ENCODE peak calls at places on chromosomes 4 and X, in seven cellular contexts. L, I, Y, A, U, F and V are unnamed samples.

GRCh38 chrX:1185556-1185955 is 26.9 kb downstream of the CRLF2 start:
- DNase-seq in L (no peak), I (no peak), Y (no peak), A (no peak), U (no peak), F (no peak), V (no peak)

GRCh38 chrX:77900688-77901087 is 1.4 kb downstream of the COX7B start:
- DNase-seq in L (peak), I (no peak), Y (no peak), A (no peak), U (no peak), F (no peak), V (no peak)

GRCh38 chrX:13008189-13008533 is 33.3 kb downstream of the TMSB4X start:
- DNase-seq in L (no peak), I (no peak), Y (no peak), A (no peak), U (no peak), F (no peak), V (no peak)

GRCh38 chrX:78168065-78168464 is 28.6 kb upstream of the TAF9B start:
- DNase-seq in L (peak), I (no peak), Y (no peak), A (no peak), U (no peak), F (no peak), V (no peak)

GRCh38 chr4:187251896-187252295 is 528.2 kb upstream of the FAT1 start:
- DNase-seq in L (peak), I (peak), Y (no peak), A (no peak), U (no peak), F (no peak), V (no peak)

GRCh38 chr4:184384810-184385557 is 89.4 kb downstream of the IRF2 start:
- DNase-seq in L (no peak), I (no peak), Y (no peak), A (no peak), U (no peak), F (no peak), V (no peak)

GRCh38 chr4:19472669-19473068 is 779.0 kb upstream of the SLIT2 start:
- DNase-seq in L (peak), I (no peak), Y (no peak), A (no peak), U (no peak), F (no peak), V (no peak)

GRCh38 chr4:169030575-169030982 is 20.5 kb upstream of the CBR4 start:
- DNase-seq in L (no peak), I (peak), Y (no peak), A (no peak), U (no peak), F (no peak), V (no peak)

GRCh38 chr4:78748361-78748760 is 27.8 kb upstream of the BMP2K start:
- DNase-seq in L (no peak), I (no peak), Y (no peak), A (no peak), U (no peak), F (no peak), V (peak)

GRCh38 chr4:82268050-82268825 is 105.6 kb downstream of the HNRNPD start:
- DNase-seq in L (peak), I (peak), Y (peak), A (peak), U (peak), F (peak), V (peak)

GRCh38 chr4:172411180-172411579 is 598.0 kb downstream of the GALNTL6 start:
- DNase-seq in L (no peak), I (no peak), Y (no peak), A (no peak), U (no peak), F (no peak), V (no peak)

GRCh38 chr4:38114435-38114834 is 154.2 kb downstream of the PTTG2 start:
- DNase-seq in L (no peak), I (no peak), Y (no peak), A (no peak), U (no peak), F (no peak), V (no peak)

GRCh38 chrX:37578045-37578444 is 6.6 kb downstream of the LANCL3 start:
- DNase-seq in L (no peak), I (no peak), Y (no peak), A (no peak), U (no peak), F (no peak), V (no peak)

GRCh38 chr4:150580244-150580643 is 1.7 kb upstream of the MAB21L2 start:
- DNase-seq in L (no peak), I (no peak), Y (no peak), A (no peak), U (no peak), F (no peak), V (no peak)

GRCh38 chr4:170198742-170199141 is 109.0 kb upstream of the AADAT start:
- DNase-seq in L (no peak), I (no peak), Y (no peak), A (no peak), U (no peak), F (no peak), V (no peak)

GRCh38 chr4:26058537-26058936 is 144.5 kb downstream of the SMIM20 start:
- DNase-seq in L (peak), I (no peak), Y (no peak), A (peak), U (no peak), F (no peak), V (no peak)

GRCh38 chr4:109266236-109266635 is 36.2 kb downstream of the COL25A1 start:
- DNase-seq in L (no peak), I (no peak), Y (no peak), A (no peak), U (no peak), F (no peak), V (no peak)

GRCh38 chrX:53239474-53239873 is 14.5 kb upstream of the KDM5C start:
- DNase-seq in L (peak), I (no peak), Y (no peak), A (no peak), U (no peak), F (no peak), V (no peak)

GRCh38 chr4:181559637-181560036 is 683.6 kb upstream of the TENM3 start:
- DNase-seq in L (no peak), I (no peak), Y (no peak), A (no peak), U (no peak), F (no peak), V (no peak)

GRCh38 chrX:154403858-154404257 is 5.2 kb downstream of the DNASE1L1 start:
- DNase-seq in L (no peak), I (no peak), Y (no peak), A (no peak), U (no peak), F (no peak), V (no peak)

GRCh38 chrX:133294126-133294525 is 76.0 kb upstream of the TFDP3 start:
- DNase-seq in L (no peak), I (no peak), Y (no peak), A (no peak), U (no peak), F (no peak), V (no peak)

GRCh38 chr4:105651879-105652640 is 56.4 kb downstream of the INTS12 start:
- DNase-seq in L (no peak), I (no peak), Y (no peak), A (no peak), U (no peak), F (no peak), V (no peak)

GRCh38 chr4:68271851-68272756 is 26.6 kb upstream of the TMPRSS11B start:
- DNase-seq in L (peak), I (peak), Y (no peak), A (peak), U (peak), F (no peak), V (peak)

GRCh38 chr4:151567056-151567455 is 158.1 kb downstream of the FHIP1A start:
- DNase-seq in L (no peak), I (no peak), Y (no peak), A (no peak), U (no peak), F (no peak), V (no peak)

GRCh38 chr4:168955674-168956073 is 54.4 kb downstream of the CBR4 start:
- DNase-seq in L (peak), I (no peak), Y (no peak), A (no peak), U (no peak), F (no peak), V (no peak)

GRCh38 chr4:158450741-158451140 is 70.9 kb upstream of the RXFP1 start:
- DNase-seq in L (no peak), I (no peak), Y (no peak), A (no peak), U (no peak), F (no peak), V (peak)

GRCh38 chr4:105662935-105663675 is 45.4 kb downstream of the INTS12 start:
- DNase-seq in L (no peak), I (no peak), Y (no peak), A (no peak), U (no peak), F (no peak), V (no peak)

GRCh38 chrX:121333942-121334341 is 286.5 kb downstream of the GLUD2 start:
- DNase-seq in L (no peak), I (no peak), Y (no peak), A (peak), U (no peak), F (no peak), V (no peak)

GRCh38 chr4:10552591-10553280 is 95.5 kb upstream of the ZNF518B start:
- DNase-seq in L (no peak), I (no peak), Y (no peak), A (no peak), U (no peak), F (no peak), V (no peak)

GRCh38 chr4:125283702-125284279 is 31.0 kb upstream of the FAT4 start:
- DNase-seq in L (peak), I (no peak), Y (no peak), A (peak), U (no peak), F (no peak), V (peak)

GRCh38 chr4:7007944-7008343 is 35.2 kb upstream of the TADA2B start:
- DNase-seq in L (no peak), I (no peak), Y (no peak), A (no peak), U (no peak), F (no peak), V (no peak)

GRCh38 chr4:62028758-62029157 is 828.6 kb downstream of the ADGRL3 start:
- DNase-seq in L (no peak), I (no peak), Y (no peak), A (no peak), U (no peak), F (no peak), V (no peak)

DNA sequence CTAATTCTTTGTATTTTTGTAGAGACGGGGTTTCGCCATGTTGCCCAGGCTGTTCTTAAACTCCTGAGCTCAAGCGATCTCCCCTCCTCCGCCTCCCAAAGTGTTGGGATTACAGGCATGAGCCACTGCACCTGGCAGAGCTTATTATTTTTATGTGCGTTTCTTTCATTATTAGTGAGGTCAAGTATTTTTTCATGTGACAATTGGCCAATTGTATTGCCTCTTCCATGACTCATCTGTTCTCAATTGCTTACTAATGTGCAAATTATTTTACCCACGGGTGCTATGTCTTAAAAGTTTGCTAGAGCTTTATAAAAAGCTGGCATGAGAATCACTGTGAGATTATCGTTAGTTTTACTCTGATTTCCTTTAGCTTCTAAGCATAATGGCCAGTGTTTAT is 13.0 kb upstream of the ARX start:
- DNase-seq in L (peak), I (peak), Y (no peak), A (no peak), U (no peak), F (no peak), V (peak)
- H3K4me3 ChIP-seq in L (no peak), I (no peak), Y (no peak), A (no peak), U (no peak), F (no peak), V (no peak)

DNA sequence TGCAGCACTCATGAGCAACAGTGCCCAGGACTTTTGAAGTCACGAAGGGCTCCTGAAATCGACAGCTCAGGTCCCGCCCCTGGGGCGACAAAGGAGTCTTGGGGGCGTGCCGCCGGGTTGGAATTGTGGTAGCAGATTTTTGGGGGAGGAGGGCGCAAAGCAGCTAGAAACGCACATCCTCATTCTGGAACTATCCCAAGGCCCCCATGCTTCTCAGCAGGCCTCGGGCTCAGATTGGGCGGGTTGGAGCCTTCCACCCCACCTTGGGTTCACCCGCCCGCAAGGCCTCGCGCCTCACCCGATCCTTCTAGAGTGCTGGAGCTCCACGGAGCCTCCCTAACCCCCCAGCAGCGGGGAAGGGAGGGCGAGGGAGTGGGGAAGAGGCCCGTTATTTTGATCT is 85.6 kb downstream of the HPRT1 start:
- DNase-seq in L (no peak), I (no peak), Y (no peak), A (no peak), U (no peak), F (no peak), V (no peak)
- H3K4me3 ChIP-seq in L (no peak), I (no peak), Y (no peak), A (no peak), U (no peak), F (no peak), V (no peak)

DNA sequence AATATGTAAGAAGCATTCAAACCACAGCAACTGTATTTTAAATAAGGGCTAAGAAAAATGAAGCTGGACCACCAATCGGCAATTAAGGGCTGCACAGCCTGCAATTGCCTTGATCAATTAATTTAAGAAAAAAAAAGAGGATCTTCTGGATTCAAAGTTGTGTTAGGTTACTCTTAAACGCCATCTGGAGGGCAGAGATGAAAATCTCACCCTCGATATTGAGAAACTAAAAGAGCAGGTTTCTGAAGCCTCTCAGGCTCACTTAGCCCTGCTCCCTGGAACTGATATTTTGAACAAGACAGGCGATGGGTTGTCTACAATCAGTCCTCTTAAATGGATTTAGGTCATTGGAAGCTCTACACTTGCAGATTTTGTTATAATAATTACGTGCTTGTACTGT is 579.4 kb downstream of the GRXCR1 start:
- DNase-seq in L (peak), I (no peak), Y (no peak), A (no peak), U (no peak), F (no peak), V (no peak)
- H3K4me3 ChIP-seq in L (no peak), I (no peak), Y (no peak), A (no peak), U (no peak), F (no peak), V (no peak)

GRCh38 chrX:9562851-9563250 is 98.0 kb downstream of the TBL1X start:
- DNase-seq in L (peak), I (peak), Y (no peak), A (peak), U (no peak), F (no peak), V (peak)

GRCh38 chrX:9569875-9570274 is 105.0 kb downstream of the TBL1X start:
- DNase-seq in L (peak), I (no peak), Y (no peak), A (no peak), U (no peak), F (no peak), V (no peak)

GRCh38 chrX:9561199-9561598 is 96.3 kb downstream of the TBL1X start:
- DNase-seq in L (no peak), I (no peak), Y (no peak), A (no peak), U (no peak), F (no peak), V (no peak)

GRCh38 chrX:9560219-9560618 is 95.4 kb downstream of the TBL1X start:
- DNase-seq in L (no peak), I (no peak), Y (no peak), A (no peak), U (no peak), F (no peak), V (no peak)

GRCh38 chrX:9566150-9566621 is 101.3 kb downstream of the TBL1X start:
- DNase-seq in L (peak), I (peak), Y (no peak), A (peak), U (peak), F (peak), V (peak)
- H3K4me3 ChIP-seq in L (no peak), I (no peak), Y (no peak), A (no peak), U (no peak), F (no peak), V (no peak)

DNA sequence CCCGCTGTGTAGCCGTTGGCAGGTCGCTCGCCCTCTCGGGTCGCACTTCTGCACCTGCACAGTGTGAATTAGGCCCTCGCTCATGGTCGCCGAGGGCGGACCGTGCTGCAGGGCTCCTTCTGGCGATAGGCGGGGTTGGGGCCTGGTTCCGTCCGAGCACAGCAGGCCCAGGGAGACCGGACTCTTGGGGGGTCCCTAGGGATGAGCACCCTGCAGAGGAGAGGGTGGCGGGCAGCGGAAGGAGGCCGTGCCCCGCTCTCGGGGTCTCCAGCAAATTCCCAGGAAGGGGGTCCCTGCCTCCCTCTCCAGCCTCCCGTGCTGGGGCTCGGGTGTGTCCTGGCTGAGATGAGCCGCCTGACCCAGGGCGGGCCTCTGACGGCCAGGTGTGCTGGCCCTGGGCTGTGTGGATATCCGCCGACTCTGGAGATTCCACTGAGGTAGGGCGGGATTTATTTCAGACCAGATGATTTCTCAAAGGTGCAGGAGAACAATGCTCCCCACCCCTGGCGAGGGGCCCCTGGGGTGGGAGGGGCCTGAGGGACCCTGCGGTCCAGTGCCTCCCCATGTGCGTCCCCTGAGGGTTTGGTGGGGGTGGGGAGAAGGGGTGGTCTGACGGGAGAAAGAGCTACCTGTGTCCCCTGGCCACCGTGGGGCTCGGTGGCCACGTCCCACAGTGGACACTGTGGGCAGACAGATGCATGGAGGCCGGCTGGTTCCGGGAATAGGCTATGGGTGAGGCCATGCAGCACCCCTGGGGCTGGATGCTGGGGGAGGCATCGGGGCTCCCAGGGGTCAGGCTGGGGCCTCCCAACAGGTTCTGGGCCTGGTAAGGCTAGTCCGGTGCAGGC is 867 bp upstream of the FAM53A start:
- DNase-seq in L (no peak), I (no peak), Y (peak), A (no peak), U (no peak), F (no peak), V (no peak)
- H3K4me3 ChIP-seq in L (peak), I (peak), Y (peak), A (peak), U (peak), F (peak), V (peak)